ENCODE peak calls at places on chromosomes 5 and 9, in nine cellular contexts. One of them, this sample, is unnamed.

GRCh38 chr5:145619806-145620205 is 215.3 kb downstream of the PRELID2 start:
- DNase-seq in body of pancreas: no peak
- DNase-seq in lung: no peak
- DNase-seq in heart left ventricle: no peak
- DNase-seq in brain microvascular endothelial cell: no peak
- DNase-seq in Peyer's patch: no peak
- DNase-seq in astrocyte of the spinal cord: no peak
- DNase-seq in upper lobe of right lung: no peak
- DNase-seq in IMR-90: peak; percentile 49
- DNase-seq in this sample: peak; percentile 34

GRCh38 chr5:82489668-82490067 is 211.5 kb upstream of the RPS23 start:
- DNase-seq in upper lobe of right lung: no peak
- DNase-seq in brain microvascular endothelial cell: no peak
- DNase-seq in astrocyte of the spinal cord: no peak
- DNase-seq in body of pancreas: no peak
- DNase-seq in lung: no peak
- DNase-seq in IMR-90: no peak
- DNase-seq in heart left ventricle: no peak
- DNase-seq in Peyer's patch: no peak
- DNase-seq in this sample: no peak

GRCh38 chr5:406041-406440 is 36.9 kb upstream of the EXOC3 start:
- DNase-seq in upper lobe of right lung: peak; percentile 41
- DNase-seq in body of pancreas: no peak
- DNase-seq in IMR-90: no peak
- DNase-seq in astrocyte of the spinal cord: no peak
- DNase-seq in heart left ventricle: no peak
- DNase-seq in Peyer's patch: peak; percentile 1
- DNase-seq in brain microvascular endothelial cell: no peak
- DNase-seq in lung: no peak
- DNase-seq in this sample: no peak

GRCh38 chr5:14190194-14191164 is 47.3 kb downstream of the TRIO start:
- DNase-seq in heart left ventricle: no peak
- DNase-seq in lung: no peak
- DNase-seq in Peyer's patch: no peak
- DNase-seq in astrocyte of the spinal cord: peak; percentile 98
- DNase-seq in upper lobe of right lung: no peak
- DNase-seq in brain microvascular endothelial cell: peak; percentile 98
- DNase-seq in IMR-90: peak; percentile 99
- DNase-seq in body of pancreas: peak; percentile 21
- DNase-seq in this sample: peak; percentile 95

GRCh38 chr9:133534346-133535284 is at the start of gene ADAMTSL2:
- DNase-seq in IMR-90: peak; percentile 56
- DNase-seq in heart left ventricle: peak; percentile 78
- DNase-seq in Peyer's patch: no peak
- DNase-seq in astrocyte of the spinal cord: peak; percentile 45
- DNase-seq in lung: peak; percentile 38
- DNase-seq in upper lobe of right lung: peak; percentile 80
- DNase-seq in body of pancreas: peak; percentile 78
- DNase-seq in brain microvascular endothelial cell: no peak
- DNase-seq in this sample: peak; percentile 77

GRCh38 chr5:25515525-25515924 is 870.7 kb upstream of the CDH10 start:
- DNase-seq in lung: no peak
- DNase-seq in upper lobe of right lung: no peak
- DNase-seq in Peyer's patch: no peak
- DNase-seq in heart left ventricle: no peak
- DNase-seq in brain microvascular endothelial cell: no peak
- DNase-seq in body of pancreas: no peak
- DNase-seq in astrocyte of the spinal cord: no peak
- DNase-seq in IMR-90: no peak
- DNase-seq in this sample: no peak

GRCh38 chr9:35575478-35575877 is 29.6 kb upstream of the TESK1 start:
- DNase-seq in body of pancreas: no peak
- DNase-seq in heart left ventricle: no peak
- DNase-seq in Peyer's patch: no peak
- DNase-seq in upper lobe of right lung: no peak
- DNase-seq in IMR-90: no peak
- DNase-seq in astrocyte of the spinal cord: no peak
- DNase-seq in brain microvascular endothelial cell: no peak
- DNase-seq in lung: no peak
- DNase-seq in this sample: no peak

GRCh38 chr9:16526380-16526779 is 344.1 kb downstream of the BNC2 start:
- DNase-seq in IMR-90: peak; percentile 77
- DNase-seq in Peyer's patch: no peak
- DNase-seq in upper lobe of right lung: no peak
- DNase-seq in body of pancreas: no peak
- DNase-seq in lung: no peak
- DNase-seq in heart left ventricle: no peak
- DNase-seq in brain microvascular endothelial cell: peak; percentile 65
- DNase-seq in astrocyte of the spinal cord: peak; percentile 70
- DNase-seq in this sample: no peak

GRCh38 chr9:4576448-4576847 is 85.6 kb upstream of the PLPP6 start:
- DNase-seq in body of pancreas: no peak
- DNase-seq in lung: no peak
- DNase-seq in Peyer's patch: no peak
- DNase-seq in upper lobe of right lung: no peak
- DNase-seq in brain microvascular endothelial cell: no peak
- DNase-seq in IMR-90: no peak
- DNase-seq in astrocyte of the spinal cord: no peak
- DNase-seq in heart left ventricle: no peak
- DNase-seq in this sample: no peak

GRCh38 chr5:144421411-144421810 is 250.7 kb downstream of the KCTD16 start:
- DNase-seq in upper lobe of right lung: no peak
- DNase-seq in Peyer's patch: no peak
- DNase-seq in heart left ventricle: no peak
- DNase-seq in astrocyte of the spinal cord: peak; percentile 6
- DNase-seq in body of pancreas: no peak
- DNase-seq in IMR-90: no peak
- DNase-seq in lung: no peak
- DNase-seq in brain microvascular endothelial cell: no peak
- DNase-seq in this sample: no peak

GRCh38 chr5:10635257-10635860 is 71.5 kb downstream of the ANKRD33B start:
- DNase-seq in heart left ventricle: no peak
- DNase-seq in upper lobe of right lung: no peak
- DNase-seq in Peyer's patch: peak; percentile 67
- DNase-seq in IMR-90: peak; percentile 80
- DNase-seq in brain microvascular endothelial cell: peak; percentile 67
- DNase-seq in body of pancreas: no peak
- DNase-seq in lung: no peak
- DNase-seq in astrocyte of the spinal cord: peak; percentile 67
- DNase-seq in this sample: no peak

GRCh38 chr9:75039006-75039405 is 10.9 kb upstream of the CARNMT1 start:
- DNase-seq in lung: no peak
- DNase-seq in astrocyte of the spinal cord: peak; percentile 45
- DNase-seq in body of pancreas: no peak
- DNase-seq in brain microvascular endothelial cell: no peak
- DNase-seq in heart left ventricle: no peak
- DNase-seq in upper lobe of right lung: no peak
- DNase-seq in IMR-90: peak; percentile 95
- DNase-seq in Peyer's patch: no peak
- DNase-seq in this sample: peak; percentile 83

GRCh38 chr9:112831281-112831851 is 59.3 kb downstream of the SLC46A2 start:
- DNase-seq in upper lobe of right lung: peak; percentile 87
- DNase-seq in heart left ventricle: peak; percentile 38
- DNase-seq in body of pancreas: no peak
- DNase-seq in IMR-90: no peak
- DNase-seq in brain microvascular endothelial cell: no peak
- DNase-seq in lung: peak; percentile 81
- DNase-seq in astrocyte of the spinal cord: peak; percentile 9
- DNase-seq in Peyer's patch: no peak
- DNase-seq in this sample: no peak

GRCh38 chr9:14909631-14910177 is 524 bp downstream of the FREM1 start:
- DNase-seq in brain microvascular endothelial cell: no peak
- DNase-seq in lung: no peak
- DNase-seq in body of pancreas: no peak
- DNase-seq in IMR-90: no peak
- DNase-seq in Peyer's patch: no peak
- DNase-seq in astrocyte of the spinal cord: no peak
- DNase-seq in upper lobe of right lung: no peak
- DNase-seq in heart left ventricle: no peak
- DNase-seq in this sample: no peak
- H3K4me3 ChIP-seq in brain microvascular endothelial cell: no peak overlapping the region
- H3K4me3 ChIP-seq in lung: no peak overlapping the region
- H3K4me3 ChIP-seq in body of pancreas: no peak overlapping the region
- H3K4me3 ChIP-seq in IMR-90: no peak overlapping the region
- H3K4me3 ChIP-seq in Peyer's patch: peak overlapping the region; percentile 47
- H3K4me3 ChIP-seq in astrocyte of the spinal cord: no peak overlapping the region
- H3K4me3 ChIP-seq in upper lobe of right lung: peak overlapping the region; percentile 38
- H3K4me3 ChIP-seq in heart left ventricle: peak overlapping the region; percentile 40
- H3K4me3 ChIP-seq in this sample: peak overlapping the region; percentile 4

DNA sequence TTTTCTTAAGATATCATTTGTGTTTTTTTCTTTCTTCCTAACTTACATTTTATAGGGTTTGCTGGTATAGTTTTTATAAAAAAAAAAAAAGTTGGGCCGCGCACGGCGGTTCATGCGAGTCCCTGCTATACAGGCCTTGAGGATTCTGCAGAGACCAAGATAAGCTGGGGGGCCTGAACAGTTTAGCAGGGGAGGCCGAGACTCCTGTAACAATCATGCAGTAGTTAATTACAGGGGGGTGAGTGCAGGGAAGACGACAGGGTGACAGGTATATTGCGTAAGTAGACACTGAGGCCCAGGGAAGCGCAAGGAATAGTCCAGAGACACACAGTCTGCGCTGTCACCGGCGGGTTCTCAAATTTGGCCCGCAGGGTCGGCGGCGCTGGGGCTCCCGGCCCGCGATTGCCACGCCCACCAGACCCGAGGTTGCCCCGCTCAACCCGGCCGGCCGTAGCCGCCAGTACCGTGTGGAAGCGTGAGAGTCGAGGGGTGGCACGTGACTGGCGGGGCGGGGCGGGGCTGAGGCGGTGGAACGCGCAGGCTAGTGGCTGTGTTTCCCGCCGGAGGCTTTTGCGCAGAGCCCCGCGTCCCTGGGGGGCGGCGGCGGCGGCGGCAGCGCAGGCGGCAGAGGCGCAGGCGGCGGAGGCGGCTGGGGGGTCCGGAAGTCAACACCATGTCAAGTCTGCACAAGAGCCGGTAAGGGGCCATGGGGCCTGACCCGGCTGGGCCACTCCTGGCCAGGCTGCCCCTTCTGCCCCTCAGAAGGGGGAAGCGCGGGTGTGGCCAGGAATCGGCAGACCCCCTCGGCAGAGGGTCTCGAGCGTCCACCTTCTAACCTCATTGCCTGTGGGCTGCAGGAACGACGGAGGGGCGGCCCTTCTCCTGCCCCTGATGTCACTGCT is at the start of gene TBC1D13:
- DNase-seq in lung: peak; percentile 91
- DNase-seq in upper lobe of right lung: peak; percentile 96
- DNase-seq in heart left ventricle: peak; percentile 91
- DNase-seq in Peyer's patch: peak; percentile 91
- DNase-seq in astrocyte of the spinal cord: peak; percentile 82
- DNase-seq in IMR-90: peak; percentile 70
- DNase-seq in body of pancreas: peak; percentile 93
- DNase-seq in brain microvascular endothelial cell: peak; percentile 60
- DNase-seq in this sample: peak; percentile 86
- TF ChIP-seq CTCF in lung: no peak
- TF ChIP-seq CTCF in upper lobe of right lung: no peak
- TF ChIP-seq CTCF in heart left ventricle: no peak
- TF ChIP-seq CTCF in Peyer's patch: no peak
- TF ChIP-seq CTCF in astrocyte of the spinal cord: no peak
- TF ChIP-seq CTCF in IMR-90: no peak
- TF ChIP-seq CTCF in body of pancreas: no peak
- TF ChIP-seq CTCF in brain microvascular endothelial cell: no peak
- TF ChIP-seq CTCF in this sample: no peak

DNA sequence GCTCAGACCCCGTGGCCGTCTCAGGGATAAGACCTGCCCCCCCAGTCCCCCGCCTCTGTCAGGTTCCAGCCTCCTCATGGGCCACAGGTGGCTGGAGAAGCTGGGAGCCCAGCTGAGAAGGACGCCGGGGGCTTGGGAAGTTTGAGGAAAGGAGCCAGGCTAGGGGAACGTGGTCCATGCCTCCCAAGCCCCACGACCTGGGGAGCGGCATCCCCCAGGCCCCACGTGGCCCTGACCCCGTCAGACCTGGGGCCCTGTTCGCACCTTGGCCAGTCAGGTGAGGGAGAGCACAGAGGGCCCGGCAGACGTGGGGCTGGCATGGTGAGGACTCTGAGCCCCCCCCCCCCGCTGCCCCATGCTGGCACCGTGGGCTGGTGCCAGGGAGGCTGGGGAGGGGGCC is 3.7 kb downstream of the GPSM1 start:
- DNase-seq in lung: no peak
- DNase-seq in Peyer's patch: no peak
- DNase-seq in brain microvascular endothelial cell: no peak
- DNase-seq in heart left ventricle: no peak
- DNase-seq in body of pancreas: no peak
- DNase-seq in astrocyte of the spinal cord: no peak
- DNase-seq in upper lobe of right lung: no peak
- DNase-seq in IMR-90: no peak
- DNase-seq in this sample: no peak
- H3K4me3 ChIP-seq in lung: no peak overlapping the region
- H3K4me3 ChIP-seq in Peyer's patch: no peak overlapping the region
- H3K4me3 ChIP-seq in brain microvascular endothelial cell: no peak overlapping the region
- H3K4me3 ChIP-seq in heart left ventricle: no peak overlapping the region
- H3K4me3 ChIP-seq in body of pancreas: no peak overlapping the region
- H3K4me3 ChIP-seq in astrocyte of the spinal cord: no peak overlapping the region
- H3K4me3 ChIP-seq in upper lobe of right lung: no peak overlapping the region
- H3K4me3 ChIP-seq in IMR-90: no peak overlapping the region
- H3K4me3 ChIP-seq in this sample: no peak overlapping the region

GRCh38 chr5:136212252-136212721 is 19.3 kb upstream of the SMIM32 start:
- DNase-seq in lung: peak; percentile 45
- DNase-seq in heart left ventricle: peak; percentile 41
- DNase-seq in body of pancreas: peak; percentile 69
- DNase-seq in brain microvascular endothelial cell: no peak
- DNase-seq in upper lobe of right lung: peak; percentile 78
- DNase-seq in astrocyte of the spinal cord: no peak
- DNase-seq in Peyer's patch: peak; percentile 23
- DNase-seq in IMR-90: peak; percentile 48
- DNase-seq in this sample: peak; percentile 47

GRCh38 chr5:136213919-136214493 is 21.0 kb upstream of the SMIM32 start:
- DNase-seq in IMR-90: no peak
- DNase-seq in heart left ventricle: no peak
- DNase-seq in lung: no peak
- DNase-seq in body of pancreas: no peak
- DNase-seq in brain microvascular endothelial cell: no peak
- DNase-seq in upper lobe of right lung: peak; percentile 26
- DNase-seq in astrocyte of the spinal cord: no peak
- DNase-seq in Peyer's patch: no peak
- DNase-seq in this sample: peak; percentile 43

GRCh38 chr5:136211282-136211681 is 18.3 kb upstream of the SMIM32 start:
- DNase-seq in upper lobe of right lung: no peak
- DNase-seq in brain microvascular endothelial cell: no peak
- DNase-seq in body of pancreas: no peak
- DNase-seq in Peyer's patch: no peak
- DNase-seq in heart left ventricle: no peak
- DNase-seq in astrocyte of the spinal cord: no peak
- DNase-seq in lung: no peak
- DNase-seq in IMR-90: no peak
- DNase-seq in this sample: no peak

GRCh38 chr5:136215812-136216211 is 22.9 kb upstream of the SMIM32 start:
- DNase-seq in brain microvascular endothelial cell: no peak
- DNase-seq in body of pancreas: no peak
- DNase-seq in upper lobe of right lung: peak; percentile 51
- DNase-seq in astrocyte of the spinal cord: no peak
- DNase-seq in Peyer's patch: no peak
- DNase-seq in IMR-90: no peak
- DNase-seq in heart left ventricle: no peak
- DNase-seq in lung: no peak
- DNase-seq in this sample: no peak

DNA sequence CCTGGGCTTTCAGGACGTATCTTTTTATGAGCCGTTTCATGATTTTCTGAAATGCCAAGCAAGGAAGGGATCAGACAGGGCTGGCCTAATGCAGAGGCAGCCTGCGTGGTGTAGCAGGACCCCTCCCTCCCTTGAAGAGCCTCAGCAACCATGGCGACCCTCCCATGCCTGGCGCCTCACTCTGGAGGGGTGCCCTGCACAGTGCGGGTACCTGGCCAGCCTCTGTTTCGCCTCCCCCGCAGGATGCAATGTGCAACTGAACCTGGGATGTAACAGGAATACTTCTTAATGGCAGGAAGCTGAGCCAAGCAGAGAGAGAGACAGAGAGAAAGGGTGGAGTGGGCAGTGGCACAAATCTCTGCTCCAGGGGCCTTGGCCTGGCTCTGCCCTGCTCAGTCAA is 23.3 kb upstream of the SMIM32 start:
- DNase-seq in IMR-90: no peak
- DNase-seq in lung: no peak
- DNase-seq in astrocyte of the spinal cord: no peak
- DNase-seq in upper lobe of right lung: peak; percentile 27
- DNase-seq in Peyer's patch: no peak
- DNase-seq in heart left ventricle: no peak
- DNase-seq in body of pancreas: no peak
- DNase-seq in brain microvascular endothelial cell: no peak
- DNase-seq in this sample: no peak
- TF ChIP-seq CTCF in IMR-90: no peak
- TF ChIP-seq CTCF in lung: no peak
- TF ChIP-seq CTCF in astrocyte of the spinal cord: no peak
- TF ChIP-seq CTCF in upper lobe of right lung: no peak
- TF ChIP-seq CTCF in Peyer's patch: no peak
- TF ChIP-seq CTCF in heart left ventricle: no peak
- TF ChIP-seq CTCF in body of pancreas: no peak
- TF ChIP-seq CTCF in brain microvascular endothelial cell: no peak
- TF ChIP-seq CTCF in this sample: no peak

This sample was measured in fibroblast of villous mesenchyme.